ENCODE peak calls at places on chromosomes 13 and 19, in ten cellular contexts. J is MM.1S, P is K562, D is IMR-90, N is PC-3, U is H9, C is kidney, K is neural progenitor cell, A is fibroblast of lung, Q is keratinocyte. L is an unnamed sample.
A peak's percentile ranks its signal among the peaks of the same experiment; 100 is the strongest.

GRCh38 chr19:44303305-44303704 is 1.5 kb downstream of the ZNF235 start:
- DNase-seq in A (no peak), D (no peak), Q (no peak), P (no peak), U (no peak), N (peak; percentile 12), C (no peak), K (no peak), J (no peak), L (no peak)

GRCh38 chr19:42038675-42039074 is 31.3 kb downstream of the GRIK5 start:
- DNase-seq in C (no peak), J (no peak), Q (no peak), K (no peak), U (no peak), D (no peak), A (no peak), N (no peak), P (no peak), L (no peak)

GRCh38 chr13:29434217-29434940 is 161.1 kb downstream of the SLC7A1 start:
- DNase-seq in K (no peak), N (no peak), U (no peak), J (peak; percentile 51), Q (no peak), P (no peak), D (no peak), C (no peak), A (no peak), L (no peak)

GRCh38 chr19:40147693-40148347 is 43.4 kb upstream of the MAP3K10 start:
- DNase-seq in K (no peak), N (peak; percentile 50), J (peak; percentile 67), U (no peak), Q (no peak), D (peak; percentile 77), A (peak; percentile 71), P (peak; percentile 25), C (peak; percentile 37), L (peak; percentile 82)

GRCh38 chr13:113748101-113748861 is 10.7 kb upstream of the TMEM255B start:
- DNase-seq in J (no peak), A (no peak), C (peak; percentile 57), K (no peak), D (no peak), Q (no peak), P (peak; percentile 58), U (no peak), N (no peak), L (no peak)

GRCh38 chr13:77980592-77980991 is 62.0 kb upstream of the EDNRB start:
- DNase-seq in N (peak; percentile 40), K (peak; percentile 4), U (no peak), A (peak; percentile 86), D (peak; percentile 81), C (no peak), J (no peak), Q (no peak), P (no peak), L (peak; percentile 72)

GRCh38 chr13:114012921-114013320 is 39.0 kb upstream of the C13orf46 start:
- DNase-seq in K (no peak), U (no peak), D (no peak), Q (no peak), A (no peak), J (no peak), C (no peak), N (no peak), P (no peak), L (no peak)

GRCh38 chr19:43562698-43563241 is 12.6 kb downstream of the XRCC1 start:
- DNase-seq in J (no peak), C (peak; percentile 92), U (no peak), N (peak; percentile 71), Q (no peak), A (peak; percentile 42), P (no peak), K (no peak), D (peak; percentile 76), L (peak; percentile 75)

GRCh38 chr19:6225232-6225635 is 54.5 kb downstream of the MLLT1 start:
- DNase-seq in A (no peak), C (peak; percentile 66), P (no peak), Q (no peak), J (no peak), K (no peak), U (no peak), N (no peak), D (no peak), L (no peak)

GRCh38 chr13:75038315-75038881 is 443.6 kb downstream of the TBC1D4 start:
- DNase-seq in P (no peak), Q (no peak), J (no peak), K (no peak), A (no peak), U (no peak), N (no peak), C (no peak), D (no peak), L (no peak)

GRCh38 chr13:75042809-75043208 is 439.2 kb downstream of the TBC1D4 start:
- DNase-seq in N (no peak), K (no peak), U (no peak), D (no peak), C (no peak), J (no peak), Q (no peak), A (no peak), P (no peak), L (no peak)
- TF ChIP-seq CTCF in N (no peak), K (no peak), U (no peak), D (no peak), C (no peak), J (no peak), Q (no peak), A (no peak), P (no peak), L (no peak)

GRCh38 chr13:95644611-95645052 is at the start of gene DZIP1:
- DNase-seq in P (no peak), Q (no peak), U (peak; percentile 96), J (peak; percentile 38), N (peak; percentile 40), C (peak; percentile 94), D (peak; percentile 83), K (peak; percentile 94), A (peak; percentile 87), L (peak; percentile 77)
- H3K9ac ChIP-seq in P (no peak within 1 kb of the TSS), Q (no peak within 1 kb of the TSS), U (peak within 1 kb of the TSS; percentile 56), J (no peak within 1 kb of the TSS), N (no peak within 1 kb of the TSS), C (peak within 1 kb of the TSS; percentile 29), D (peak within 1 kb of the TSS; percentile 82), K (peak within 1 kb of the TSS; percentile 10), A (peak within 1 kb of the TSS; percentile 66), L (peak within 1 kb of the TSS; percentile 22)

GRCh38 chr13:98089246-98089645 is 53.6 kb upstream of the FARP1 start:
- DNase-seq in J (no peak), D (peak; percentile 76), N (no peak), U (no peak), A (no peak), K (no peak), C (no peak), Q (no peak), P (no peak), L (peak; percentile 5)

GRCh38 chr13:98083936-98084335 is 59.0 kb upstream of the FARP1 start:
- DNase-seq in D (peak; percentile 15), P (no peak), J (no peak), U (no peak), Q (no peak), N (no peak), A (no peak), K (no peak), C (no peak), L (peak; percentile 16)

GRCh38 chr13:98080280-98080679 is 62.6 kb upstream of the FARP1 start:
- DNase-seq in Q (no peak), J (no peak), P (no peak), N (no peak), K (no peak), D (no peak), C (no peak), A (no peak), U (no peak), L (no peak)

GRCh38 chr13:98083507-98083906 is 59.4 kb upstream of the FARP1 start:
- DNase-seq in A (peak; percentile 75), J (no peak), K (no peak), P (no peak), D (peak; percentile 98), N (peak; percentile 41), Q (no peak), U (no peak), C (no peak), L (peak; percentile 62)
- TF ChIP-seq CTCF in A (no peak), J (no peak), K (no peak), P (no peak), D (peak; percentile 48), N (no peak), Q (no peak), U (no peak), C (no peak), L (no peak)

GRCh38 chr19:18513868-18514267 is 8.0 kb downstream of the ELL start:
- DNase-seq in J (no peak), P (no peak), Q (no peak), U (no peak), D (no peak), C (no peak), N (no peak), A (peak; percentile 21), K (no peak), L (no peak)
- H3K9ac ChIP-seq in J (no peak overlapping the region), P (no peak overlapping the region), Q (no peak overlapping the region), U (no peak overlapping the region), D (no peak overlapping the region), C (no peak overlapping the region), N (no peak overlapping the region), A (no peak overlapping the region), K (no peak overlapping the region), L (no peak overlapping the region)

GRCh38 chr19:47072323-47072722 is 23.9 kb upstream of the TMEM160 start:
- DNase-seq in Q (no peak), D (no peak), U (no peak), N (no peak), P (no peak), A (no peak), K (no peak), C (no peak), J (no peak), L (no peak)
- TF ChIP-seq CTCF in Q (no peak), D (no peak), U (no peak), N (no peak), P (peak; percentile 5), A (no peak), K (no peak), C (no peak), J (no peak), L (no peak)

GRCh38 chr13:50124536-50125305 is 109.5 kb downstream of the KCNRG start:
- DNase-seq in A (peak; percentile 96), U (peak; percentile 69), J (peak; percentile 84), K (peak; percentile 85), D (peak; percentile 56), P (peak; percentile 94), C (no peak), N (peak; percentile 25), Q (no peak), L (peak; percentile 52)
- H3K9ac ChIP-seq in A (peak overlapping the region; percentile 94), U (no peak overlapping the region), J (peak overlapping the region; percentile 98), K (no peak overlapping the region), D (peak overlapping the region; percentile 93), P (peak overlapping the region; percentile 91), C (peak overlapping the region; percentile 94), N (peak overlapping the region; percentile 90), Q (peak overlapping the region; percentile 85), L (peak overlapping the region; percentile 56)

DNA sequence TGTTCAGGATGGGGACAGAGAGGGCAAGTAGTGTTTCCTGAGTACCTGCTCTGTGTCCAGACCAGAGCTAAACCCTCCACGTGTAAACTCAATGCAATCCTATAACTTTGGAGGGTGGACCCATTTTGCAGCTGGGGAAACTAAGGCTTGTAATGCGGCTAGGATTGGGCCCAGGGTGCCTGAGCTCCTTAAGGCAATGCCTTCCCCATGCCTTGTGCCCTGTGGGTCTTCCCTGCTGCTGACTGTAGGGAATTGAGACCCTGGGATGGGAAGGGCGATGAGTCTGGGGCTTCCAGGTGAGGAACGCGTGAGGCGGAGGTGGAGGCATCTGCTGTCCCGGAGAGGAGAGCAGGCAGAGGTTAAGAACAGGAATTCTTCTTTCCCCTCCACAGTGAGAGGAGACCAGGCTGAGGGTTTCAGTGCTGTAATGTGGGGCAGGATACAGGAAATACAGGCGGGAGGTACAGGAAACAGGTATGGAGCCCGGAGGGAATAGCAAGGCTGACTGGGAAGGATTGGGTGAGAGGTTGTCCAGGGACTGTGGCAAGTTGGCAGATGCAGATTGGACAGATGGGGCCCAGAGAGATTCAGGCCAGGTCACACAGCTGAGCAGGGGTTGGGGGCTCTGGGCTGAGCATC is 19.2 kb downstream of the SLC27A1 start:
- DNase-seq in K (no peak), J (no peak), A (no peak), D (no peak), P (no peak), N (no peak), C (no peak), Q (no peak), U (no peak), L (no peak)
- TF ChIP-seq CTCF in K (no peak), J (no peak), A (no peak), D (no peak), P (no peak), N (peak; percentile 28), C (no peak), Q (no peak), U (peak; percentile 26), L (no peak)